ENCODE peak calls at places on chromosomes 7 and 10, in seven cellular contexts. One of them, this sample, is unnamed.

GRCh38 chr10:110901954-110902819 is 16.8 kb downstream of the BBIP1 start:
- DNase-seq in HepG2: no peak
- DNase-seq in GM12878: no peak
- DNase-seq in H1: no peak
- DNase-seq in K562: peak
- DNase-seq in SK-N-SH: no peak
- DNase-seq in HCT116: peak
- DNase-seq in this sample: no peak

GRCh38 chr7:155543011-155543881 is 3.1 kb downstream of the CNPY1 start:
- DNase-seq in GM12878: no peak
- DNase-seq in K562: no peak
- DNase-seq in SK-N-SH: no peak
- DNase-seq in HCT116: no peak
- DNase-seq in HepG2: peak
- DNase-seq in H1: no peak
- DNase-seq in this sample: no peak

GRCh38 chr10:107653832-107654287 is 489.4 kb upstream of the SORCS1 start:
- DNase-seq in HCT116: no peak
- DNase-seq in GM12878: peak
- DNase-seq in H1: no peak
- DNase-seq in SK-N-SH: no peak
- DNase-seq in K562: no peak
- DNase-seq in HepG2: no peak
- DNase-seq in this sample: no peak

GRCh38 chr7:74256446-74257408 is 2.5 kb upstream of the RFC2 start:
- DNase-seq in H1: no peak
- DNase-seq in HCT116: no peak
- DNase-seq in GM12878: no peak
- DNase-seq in HepG2: no peak
- DNase-seq in SK-N-SH: no peak
- DNase-seq in K562: no peak
- DNase-seq in this sample: no peak

GRCh38 chr10:42970451-42971250 is 106.2 kb upstream of the RET start:
- DNase-seq in SK-N-SH: peak
- DNase-seq in HCT116: no peak
- DNase-seq in H1: peak
- DNase-seq in K562: no peak
- DNase-seq in HepG2: no peak
- DNase-seq in GM12878: no peak
- DNase-seq in this sample: no peak

GRCh38 chr7:13989944-13990295 is 454 bp upstream of the ETV1 start:
- DNase-seq in SK-N-SH: no peak
- DNase-seq in HepG2: no peak
- DNase-seq in GM12878: no peak
- DNase-seq in H1: no peak
- DNase-seq in K562: no peak
- DNase-seq in HCT116: no peak
- DNase-seq in this sample: no peak

GRCh38 chr7:32453286-32454011 is 36.7 kb downstream of the LSM5 start:
- DNase-seq in H1: no peak
- DNase-seq in HCT116: no peak
- DNase-seq in K562: no peak
- DNase-seq in HepG2: no peak
- DNase-seq in SK-N-SH: no peak
- DNase-seq in GM12878: no peak
- DNase-seq in this sample: no peak

GRCh38 chr7:30776971-30777370 is 5.8 kb downstream of the MINDY4 start:
- DNase-seq in GM12878: no peak
- DNase-seq in K562: no peak
- DNase-seq in HepG2: no peak
- DNase-seq in HCT116: no peak
- DNase-seq in H1: no peak
- DNase-seq in SK-N-SH: no peak
- DNase-seq in this sample: no peak

GRCh38 chr7:131507592-131508331 is 48.7 kb downstream of the PODXL start:
- DNase-seq in SK-N-SH: peak
- DNase-seq in HepG2: peak
- DNase-seq in GM12878: no peak
- DNase-seq in K562: peak
- DNase-seq in H1: peak
- DNase-seq in HCT116: peak
- DNase-seq in this sample: peak

GRCh38 chr10:43316988-43317387 is 50.1 kb upstream of the RASGEF1A start:
- DNase-seq in HCT116: no peak
- DNase-seq in GM12878: no peak
- DNase-seq in HepG2: no peak
- DNase-seq in SK-N-SH: no peak
- DNase-seq in H1: no peak
- DNase-seq in K562: no peak
- DNase-seq in this sample: no peak

GRCh38 chr7:74061840-74062539 is 21.6 kb upstream of the LIMK1 start:
- DNase-seq in K562: peak
- DNase-seq in SK-N-SH: peak
- DNase-seq in HepG2: peak
- DNase-seq in HCT116: peak
- DNase-seq in H1: no peak
- DNase-seq in GM12878: no peak
- DNase-seq in this sample: peak

GRCh38 chr10:98268694-98269386 is 846 bp upstream of the LOXL4 start:
- DNase-seq in GM12878: no peak
- DNase-seq in H1: no peak
- DNase-seq in HepG2: peak
- DNase-seq in SK-N-SH: no peak
- DNase-seq in HCT116: no peak
- DNase-seq in K562: peak
- DNase-seq in this sample: no peak

GRCh38 chr10:132470306-132471124 is 67.1 kb upstream of the INPP5A start:
- DNase-seq in GM12878: no peak
- DNase-seq in HCT116: no peak
- DNase-seq in SK-N-SH: no peak
- DNase-seq in K562: no peak
- DNase-seq in HepG2: no peak
- DNase-seq in H1: no peak
- DNase-seq in this sample: no peak

GRCh38 chr10:111677747-111678146 is 505.8 kb downstream of the GPAM start:
- DNase-seq in K562: no peak
- DNase-seq in H1: no peak
- DNase-seq in SK-N-SH: peak
- DNase-seq in HCT116: no peak
- DNase-seq in HepG2: no peak
- DNase-seq in GM12878: no peak
- DNase-seq in this sample: no peak

GRCh38 chr10:82071231-82071630 is 196.2 kb downstream of the NRG3 start:
- DNase-seq in SK-N-SH: no peak
- DNase-seq in GM12878: no peak
- DNase-seq in K562: no peak
- DNase-seq in H1: no peak
- DNase-seq in HCT116: no peak
- DNase-seq in HepG2: no peak
- DNase-seq in this sample: no peak

GRCh38 chr10:29032229-29032628 is 256.6 kb upstream of the LYZL1 start:
- DNase-seq in HepG2: no peak
- DNase-seq in SK-N-SH: no peak
- DNase-seq in GM12878: no peak
- DNase-seq in H1: no peak
- DNase-seq in HCT116: no peak
- DNase-seq in K562: no peak
- DNase-seq in this sample: no peak

GRCh38 chr10:38008006-38008405 is 2.5 kb upstream of the ZNF33A start:
- DNase-seq in H1: no peak
- DNase-seq in HCT116: no peak
- DNase-seq in K562: no peak
- DNase-seq in HepG2: no peak
- DNase-seq in GM12878: no peak
- DNase-seq in SK-N-SH: no peak
- DNase-seq in this sample: no peak

GRCh38 chr7:100169147-100169850 is 882 bp upstream of the GAL3ST4 start:
- DNase-seq in HCT116: no peak
- DNase-seq in K562: no peak
- DNase-seq in GM12878: no peak
- DNase-seq in H1: no peak
- DNase-seq in HepG2: no peak
- DNase-seq in SK-N-SH: peak
- DNase-seq in this sample: no peak

GRCh38 chr7:24732646-24733413 is 24.4 kb downstream of the GSDME start:
- DNase-seq in SK-N-SH: no peak
- DNase-seq in HCT116: no peak
- DNase-seq in HepG2: peak
- DNase-seq in K562: no peak
- DNase-seq in H1: no peak
- DNase-seq in GM12878: no peak
- DNase-seq in this sample: no peak

GRCh38 chr7:2078899-2079298 is 153.8 kb downstream of the MAD1L1 start:
- DNase-seq in K562: no peak
- DNase-seq in SK-N-SH: peak
- DNase-seq in GM12878: no peak
- DNase-seq in H1: no peak
- DNase-seq in HCT116: no peak
- DNase-seq in HepG2: no peak
- DNase-seq in this sample: no peak

GRCh38 chr10:4692206-4692605 is 133.8 kb upstream of the AKR1E2 start:
- DNase-seq in K562: no peak
- DNase-seq in HCT116: no peak
- DNase-seq in SK-N-SH: no peak
- DNase-seq in HepG2: no peak
- DNase-seq in H1: no peak
- DNase-seq in GM12878: no peak
- DNase-seq in this sample: no peak

GRCh38 chr7:19161671-19162070 is 16.4 kb upstream of the FERD3L start:
- DNase-seq in H1: no peak
- DNase-seq in HCT116: no peak
- DNase-seq in SK-N-SH: no peak
- DNase-seq in GM12878: no peak
- DNase-seq in HepG2: no peak
- DNase-seq in K562: no peak
- DNase-seq in this sample: no peak

DNA sequence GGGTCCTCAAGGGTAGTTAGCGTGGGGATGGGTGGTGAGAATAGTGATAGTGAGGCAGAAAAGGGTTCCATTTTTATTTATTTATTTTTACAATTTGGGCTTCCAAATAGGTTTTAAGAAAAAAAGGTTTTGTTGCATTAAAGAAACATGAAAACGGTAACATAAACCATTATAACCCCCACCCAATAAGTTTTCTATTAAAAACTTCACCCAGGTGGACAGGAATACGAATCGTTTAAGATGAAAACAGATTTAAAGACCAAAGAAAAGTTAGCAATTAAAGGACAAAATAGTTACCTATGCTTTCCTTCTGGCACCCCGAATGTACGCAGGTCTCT is 78.7 kb downstream of the ZFAND4 start:
- DNase-seq in HCT116: no peak
- DNase-seq in GM12878: no peak
- DNase-seq in K562: no peak
- DNase-seq in H1: no peak
- DNase-seq in HepG2: no peak
- DNase-seq in SK-N-SH: no peak
- DNase-seq in this sample: no peak
- TF ChIP-seq SIN3A in HCT116: no peak
- TF ChIP-seq SIN3A in GM12878: no peak
- TF ChIP-seq SIN3A in K562: no peak
- TF ChIP-seq SIN3A in H1: no peak
- TF ChIP-seq SIN3A in HepG2: no peak
- TF ChIP-seq SIN3A in SK-N-SH: no peak
- TF ChIP-seq SIN3A in this sample: no peak

DNA sequence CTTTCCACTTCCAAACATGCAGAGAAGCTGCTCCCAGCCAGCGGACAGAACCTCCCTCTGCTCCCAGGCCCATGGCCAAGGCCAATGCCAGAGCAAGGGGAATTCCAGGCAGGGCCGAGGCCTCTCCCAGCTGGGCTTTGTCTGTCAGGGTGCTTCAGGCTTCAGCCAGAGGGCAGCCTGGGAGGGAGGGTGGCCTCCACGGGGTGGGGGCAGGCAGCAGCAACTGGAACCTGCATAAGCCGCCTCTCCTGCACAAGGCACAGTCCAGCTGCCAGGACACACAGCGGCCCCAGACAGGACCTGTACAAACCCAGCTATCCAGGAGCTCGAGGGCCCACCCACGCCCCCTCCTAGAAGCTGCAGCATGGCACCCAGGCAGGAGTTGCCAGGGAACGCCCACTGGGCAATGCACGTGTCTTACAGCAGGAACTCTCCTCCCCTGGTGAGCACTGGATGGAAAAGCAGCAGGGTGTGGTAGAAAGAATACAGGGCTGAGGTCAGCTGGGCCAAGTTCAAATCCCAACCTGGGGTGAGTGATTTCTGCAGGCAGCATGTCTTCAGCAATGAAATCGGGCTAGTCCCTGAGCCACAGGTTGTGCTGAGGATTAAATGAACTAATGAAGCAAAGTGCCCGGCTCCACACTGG is 7.6 kb downstream of the FAM53B start:
- DNase-seq in HCT116: no peak
- DNase-seq in SK-N-SH: no peak
- DNase-seq in GM12878: no peak
- DNase-seq in HepG2: peak
- DNase-seq in K562: no peak
- DNase-seq in H1: peak
- DNase-seq in this sample: no peak
- H3K4me3 ChIP-seq in HCT116: no peak
- H3K4me3 ChIP-seq in SK-N-SH: no peak
- H3K4me3 ChIP-seq in GM12878: no peak
- H3K4me3 ChIP-seq in HepG2: no peak
- H3K4me3 ChIP-seq in K562: no peak
- H3K4me3 ChIP-seq in H1: no peak
- H3K4me3 ChIP-seq in this sample: no peak

GRCh38 chr10:72146559-72147323 is 58.4 kb upstream of the SPOCK2 start:
- DNase-seq in HepG2: no peak
- DNase-seq in HCT116: no peak
- DNase-seq in GM12878: no peak
- DNase-seq in K562: no peak
- DNase-seq in SK-N-SH: no peak
- DNase-seq in H1: no peak
- DNase-seq in this sample: no peak
- TF ChIP-seq CTCF in HepG2: no peak
- TF ChIP-seq CTCF in HCT116: no peak
- TF ChIP-seq CTCF in GM12878: no peak
- TF ChIP-seq CTCF in K562: no peak
- TF ChIP-seq CTCF in SK-N-SH: no peak
- TF ChIP-seq CTCF in H1: no peak
- TF ChIP-seq CTCF in this sample: no peak

GRCh38 chr10:113711142-113711541 is 31.4 kb downstream of the CASP7 start:
- DNase-seq in H1: no peak
- DNase-seq in GM12878: no peak
- DNase-seq in SK-N-SH: no peak
- DNase-seq in HCT116: no peak
- DNase-seq in K562: no peak
- DNase-seq in HepG2: no peak
- DNase-seq in this sample: no peak

GRCh38 chr10:113706623-113707022 is 26.9 kb downstream of the CASP7 start:
- DNase-seq in HepG2: no peak
- DNase-seq in K562: no peak
- DNase-seq in HCT116: no peak
- DNase-seq in GM12878: no peak
- DNase-seq in H1: no peak
- DNase-seq in SK-N-SH: no peak
- DNase-seq in this sample: no peak

GRCh38 chr10:113712024-113712423 is 32.3 kb downstream of the CASP7 start:
- DNase-seq in SK-N-SH: no peak
- DNase-seq in H1: no peak
- DNase-seq in HepG2: no peak
- DNase-seq in K562: no peak
- DNase-seq in GM12878: no peak
- DNase-seq in HCT116: no peak
- DNase-seq in this sample: no peak

GRCh38 chr10:113708640-113709039 is 28.9 kb downstream of the CASP7 start:
- DNase-seq in K562: no peak
- DNase-seq in H1: no peak
- DNase-seq in SK-N-SH: no peak
- DNase-seq in GM12878: no peak
- DNase-seq in HCT116: no peak
- DNase-seq in HepG2: no peak
- DNase-seq in this sample: no peak

GRCh38 chr10:113709221-113709838 is 29.6 kb downstream of the CASP7 start:
- DNase-seq in HepG2: no peak
- DNase-seq in GM12878: no peak
- DNase-seq in SK-N-SH: no peak
- DNase-seq in H1: no peak
- DNase-seq in K562: no peak
- DNase-seq in HCT116: no peak
- DNase-seq in this sample: no peak
- TF ChIP-seq SIN3A in HepG2: no peak
- TF ChIP-seq SIN3A in GM12878: no peak
- TF ChIP-seq SIN3A in SK-N-SH: no peak
- TF ChIP-seq SIN3A in H1: no peak
- TF ChIP-seq SIN3A in K562: no peak
- TF ChIP-seq SIN3A in HCT116: no peak
- TF ChIP-seq SIN3A in this sample: no peak

This sample was measured in Panc1.